ENCODE peak calls at places on chromosomes 11 and 22, in four cellular contexts. C is neural progenitor cell, Z is GM23248, V is MM.1S. G is an unnamed sample.

GRCh38 chr22:44024288-44024908 is at the start of gene PARVB:
- DNase-seq in C (peak), Z (peak), V (peak), G (no peak)

GRCh38 chr11:75406338-75406777 is 7.0 kb downstream of the RPS3 start:
- DNase-seq in C (no peak), Z (peak), V (no peak), G (no peak)

GRCh38 chr11:13169709-13170108 is 107.9 kb upstream of the BMAL1 start:
- DNase-seq in C (no peak), Z (peak), V (no peak), G (no peak)

GRCh38 chr22:48702573-48703264 is 1125.0 kb downstream of the BRD1 start:
- DNase-seq in C (peak), Z (no peak), V (no peak), G (no peak)

GRCh38 chr11:10454902-10455631 is at the start of gene AMPD3:
- DNase-seq in C (peak), Z (peak), V (no peak), G (peak)

GRCh38 chr11:133955091-133955846 is 1.5 kb downstream of the IGSF9B start:
- DNase-seq in C (peak), Z (peak), V (no peak), G (no peak)

GRCh38 chr11:62988281-62988680 is 3.5 kb upstream of the SLC22A6 start:
- DNase-seq in C (no peak), Z (no peak), V (no peak), G (no peak)

GRCh38 chr11:9138612-9139579 is 47.5 kb upstream of the SCUBE2 start:
- DNase-seq in C (no peak), Z (peak), V (no peak), G (no peak)

GRCh38 chr11:98601181-98601773 is 419.5 kb upstream of the CNTN5 start:
- DNase-seq in C (no peak), Z (no peak), V (peak), G (no peak)

GRCh38 chr11:126578021-126578420 is 222.5 kb downstream of the ST3GAL4 start:
- DNase-seq in C (no peak), Z (no peak), V (no peak), G (no peak)

GRCh38 chr22:38211556-38211955 is 9.8 kb downstream of the MAFF start:
- DNase-seq in C (no peak), Z (no peak), V (no peak), G (no peak)

GRCh38 chr11:14230407-14230806 is 128.6 kb downstream of the RRAS2 start:
- DNase-seq in C (no peak), Z (no peak), V (no peak), G (no peak)

GRCh38 chr11:84498016-84498415 is 1129.1 kb downstream of the DLG2 start:
- DNase-seq in C (no peak), Z (peak), V (no peak), G (no peak)

GRCh38 chr11:123308077-123308476 is 113.0 kb upstream of the CLMP start:
- DNase-seq in C (no peak), Z (peak), V (peak), G (no peak)

GRCh38 chr22:27866136-27867091 is 52.6 kb downstream of the PITPNB start:
- DNase-seq in C (no peak), Z (peak), V (no peak), G (no peak)

GRCh38 chr11:100525635-100526034 is 161.5 kb upstream of the ARHGAP42 start:
- DNase-seq in C (peak), Z (no peak), V (no peak), G (no peak)

GRCh38 chr22:49491726-49492125 is 335.9 kb downstream of the BRD1 start:
- DNase-seq in C (no peak), Z (no peak), V (no peak), G (no peak)

GRCh38 chr11:110960167-110960566 is 247.9 kb upstream of the ARHGAP20 start:
- DNase-seq in C (no peak), Z (no peak), V (no peak), G (no peak)

GRCh38 chr11:110966131-110966530 is 253.9 kb upstream of the ARHGAP20 start:
- DNase-seq in C (no peak), Z (no peak), V (no peak), G (no peak)

GRCh38 chr11:110968348-110969062 is 256.3 kb upstream of the ARHGAP20 start:
- DNase-seq in C (no peak), Z (peak), V (no peak), G (no peak)

GRCh38 chr11:110962907-110963306 is 250.7 kb upstream of the ARHGAP20 start:
- DNase-seq in C (no peak), Z (no peak), V (no peak), G (no peak)
- H3K4me3 ChIP-seq in C (no peak), Z (no peak), V (no peak), G (no peak)

DNA sequence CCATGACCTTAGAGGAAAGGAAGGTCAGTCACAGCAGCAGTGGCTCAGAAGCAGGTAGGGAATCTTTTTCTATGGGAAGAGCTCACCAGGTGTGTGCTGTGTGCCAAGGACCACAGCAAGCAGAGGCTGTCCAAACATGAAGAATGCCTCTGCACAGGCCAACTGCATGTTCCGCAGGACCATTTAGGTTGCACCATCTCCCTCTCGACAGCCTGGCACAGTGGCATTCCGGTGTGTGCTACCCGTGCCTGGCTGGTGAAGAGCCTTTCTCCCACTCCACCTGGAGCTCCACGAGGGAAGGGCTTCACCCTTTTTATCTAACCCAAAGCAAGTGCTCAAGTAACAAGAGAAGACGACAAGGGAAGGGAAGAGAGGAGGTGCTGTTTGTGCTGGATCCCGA is 76.5 kb downstream of the PACSIN2 start:
- DNase-seq in C (no peak), Z (no peak), V (no peak), G (no peak)
- TF ChIP-seq EZH2phosphoT487 in C (no peak), Z (no peak), V (no peak), G (no peak)

GRCh38 chr22:17707526-17707925 is 66.7 kb downstream of the BID start:
- DNase-seq in C (no peak), Z (peak), V (no peak), G (no peak)

GRCh38 chr22:17706451-17706900 is 67.8 kb downstream of the BID start:
- DNase-seq in C (no peak), Z (peak), V (peak), G (peak)

GRCh38 chr22:17705565-17706450 is 67.3 kb downstream of the BCL2L13 start:
- DNase-seq in C (no peak), Z (no peak), V (no peak), G (peak)

GRCh38 chr22:17710023-17710422 is 64.2 kb downstream of the BID start:
- DNase-seq in C (no peak), Z (no peak), V (no peak), G (no peak)

GRCh38 chr22:17706947-17707346 is 67.3 kb downstream of the BID start:
- DNase-seq in C (no peak), Z (peak), V (no peak), G (no peak)
- H3K4me3 ChIP-seq in C (no peak), Z (peak), V (no peak), G (no peak)

GRCh38 chr11:59144579-59145345 is 2.1 kb downstream of the FAM111A start:
- DNase-seq in C (peak), Z (peak), V (peak), G (peak)
- TF ChIP-seq EZH2phosphoT487 in C (no peak), Z (no peak), V (no peak), G (no peak)

GRCh38 chr11:103112364-103112763 is 3.1 kb downstream of the DYNC2H1 start:
- DNase-seq in C (no peak), Z (no peak), V (no peak), G (no peak)

GRCh38 chr11:103110406-103110805 is 1.2 kb downstream of the DYNC2H1 start:
- DNase-seq in C (no peak), Z (peak), V (no peak), G (no peak)

GRCh38 chr11:103108933-103109817 is at the start of gene DYNC2H1:
- DNase-seq in C (peak), Z (peak), V (peak), G (peak)

GRCh38 chr11:103109818-103110388 is 677 bp downstream of the DYNC2H1 start:
- DNase-seq in C (peak), Z (peak), V (no peak), G (no peak)

DNA sequence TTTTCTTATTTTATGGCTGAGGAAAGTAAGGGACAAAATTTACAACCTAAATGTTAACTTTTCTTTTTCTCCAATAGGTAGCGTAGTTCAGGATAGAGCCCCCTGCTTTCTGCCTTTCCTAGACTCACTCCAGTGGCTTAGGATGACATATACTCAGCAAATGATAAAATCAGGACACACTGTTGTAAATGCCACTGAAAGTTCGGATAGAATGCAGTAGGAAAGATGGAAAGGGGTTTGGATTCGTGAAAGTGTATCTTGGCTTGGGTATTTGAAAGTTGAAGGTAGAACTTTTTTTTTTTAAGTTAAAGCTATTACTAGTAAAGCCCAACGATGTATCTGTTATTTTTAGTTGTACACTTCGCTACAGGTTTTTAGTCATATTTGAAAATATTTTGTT is 2.2 kb downstream of the DYNC2H1 start:
- DNase-seq in C (no peak), Z (no peak), V (no peak), G (no peak)
- H3K4me3 ChIP-seq in C (peak), Z (peak), V (no peak), G (no peak)

G was measured in OCI-LY7.